ENCODE peak calls at places on chromosomes 1 and 21, in eight cellular contexts. A, F, B, L, G, U, H and P are unnamed samples.
A peak's percentile ranks its signal among the peaks of the same experiment; 100 is the strongest.

GRCh38 chr1:171941920-171942319 is 100.6 kb downstream of the DNM3 start:
- DNase-seq in A (no peak), F (no peak), B (no peak), L (no peak), G (no peak), U (no peak), H (no peak), P (no peak)

GRCh38 chr1:244050835-244051444 is at the start of gene ZBTB18:
- DNase-seq in A (peak; percentile 52), F (peak; percentile 82), B (peak; percentile 35), L (no peak), G (no peak), U (peak; percentile 21), H (no peak), P (peak; percentile 62)

GRCh38 chr21:34229361-34229760 is 134.4 kb upstream of the KCNE2 start:
- DNase-seq in A (no peak), F (no peak), B (no peak), L (no peak), G (no peak), U (no peak), H (no peak), P (no peak)

GRCh38 chr1:200976634-200977033 is 46.9 kb downstream of the KIF21B start:
- DNase-seq in A (no peak), F (no peak), B (no peak), L (no peak), G (no peak), U (no peak), H (no peak), P (no peak)

GRCh38 chr1:47627471-47628370 is 189.9 kb downstream of the FOXD2 start:
- DNase-seq in A (no peak), F (no peak), B (no peak), L (no peak), G (no peak), U (no peak), H (no peak), P (no peak)

GRCh38 chr1:211580303-211580687 is 1.3 kb upstream of the SLC30A1 start:
- DNase-seq in A (no peak), F (no peak), B (no peak), L (no peak), G (no peak), U (no peak), H (no peak), P (no peak)

GRCh38 chr1:6269997-6270401 is 9.1 kb upstream of the GPR153 start:
- DNase-seq in A (no peak), F (no peak), B (no peak), L (no peak), G (no peak), U (no peak), H (no peak), P (no peak)

GRCh38 chr1:16248007-16248436 is 11.0 kb upstream of the CPLANE2 start:
- DNase-seq in A (no peak), F (no peak), B (no peak), L (no peak), G (peak; percentile 49), U (no peak), H (peak; percentile 42), P (no peak)

GRCh38 chr1:235299514-235299858 is 28.5 kb downstream of the ARID4B start:
- DNase-seq in A (no peak), F (no peak), B (no peak), L (no peak), G (no peak), U (no peak), H (no peak), P (no peak)

GRCh38 chr1:204417231-204417997 is 5.8 kb upstream of the PPP1R15B start:
- DNase-seq in A (no peak), F (peak; percentile 97), B (peak; percentile 32), L (peak; percentile 88), G (peak; percentile 80), U (peak; percentile 99), H (peak; percentile 97), P (peak; percentile 97)

GRCh38 chr1:169795687-169796086 is 980 bp upstream of the METTL18 start:
- DNase-seq in A (peak; percentile 52), F (no peak), B (no peak), L (no peak), G (no peak), U (no peak), H (peak; percentile 21), P (no peak)

GRCh38 chr1:228084325-228084724 is 1.8 kb downstream of the ARF1 start:
- DNase-seq in A (no peak), F (peak; percentile 84), B (no peak), L (no peak), G (no peak), U (peak; percentile 94), H (peak; percentile 86), P (peak; percentile 66)

GRCh38 chr1:187689137-187689536 is 860.4 kb downstream of the PLA2G4A start:
- DNase-seq in A (no peak), F (peak; percentile 90), B (no peak), L (peak; percentile 66), G (no peak), U (peak; percentile 76), H (peak; percentile 34), P (peak; percentile 74)

GRCh38 chr1:31310131-31310530 is 13.3 kb downstream of the ZCCHC17 start:
- DNase-seq in A (no peak), F (peak; percentile 2), B (no peak), L (no peak), G (no peak), U (no peak), H (no peak), P (no peak)

GRCh38 chr1:160131803-160132565 is 16.4 kb downstream of the ATP1A2 start:
- DNase-seq in A (no peak), F (no peak), B (peak; percentile 68), L (no peak), G (no peak), U (no peak), H (no peak), P (no peak)

GRCh38 chr1:230085178-230085515 is 18.1 kb downstream of the GALNT2 start:
- DNase-seq in A (no peak), F (no peak), B (no peak), L (no peak), G (no peak), U (peak; percentile 92), H (peak; percentile 64), P (no peak)

GRCh38 chr21:35053356-35054096 is 4.4 kb upstream of the RUNX1 start:
- DNase-seq in A (no peak), F (no peak), B (no peak), L (no peak), G (no peak), U (no peak), H (no peak), P (no peak)

GRCh38 chr1:48236716-48237470 is 14.4 kb downstream of the SLC5A9 start:
- DNase-seq in A (peak; percentile 71), F (peak; percentile 35), B (no peak), L (no peak), G (no peak), U (peak; percentile 59), H (peak; percentile 55), P (peak; percentile 25)

GRCh38 chr1:45326627-45327591 is at the start of gene HPDL:
- DNase-seq in A (peak; percentile 95), F (peak; percentile 27), B (peak; percentile 63), L (peak; percentile 46), G (peak; percentile 82), U (no peak), H (peak; percentile 39), P (peak; percentile 31)

GRCh38 chr1:3814065-3814464 is 17.8 kb upstream of the LRRC47 start:
- DNase-seq in A (no peak), F (no peak), B (no peak), L (no peak), G (no peak), U (no peak), H (no peak), P (no peak)

GRCh38 chr1:111720977-111721670 is 18.1 kb downstream of the INKA2 start:
- DNase-seq in A (peak; percentile 39), F (no peak), B (no peak), L (no peak), G (no peak), U (peak; percentile 40), H (no peak), P (no peak)

DNA sequence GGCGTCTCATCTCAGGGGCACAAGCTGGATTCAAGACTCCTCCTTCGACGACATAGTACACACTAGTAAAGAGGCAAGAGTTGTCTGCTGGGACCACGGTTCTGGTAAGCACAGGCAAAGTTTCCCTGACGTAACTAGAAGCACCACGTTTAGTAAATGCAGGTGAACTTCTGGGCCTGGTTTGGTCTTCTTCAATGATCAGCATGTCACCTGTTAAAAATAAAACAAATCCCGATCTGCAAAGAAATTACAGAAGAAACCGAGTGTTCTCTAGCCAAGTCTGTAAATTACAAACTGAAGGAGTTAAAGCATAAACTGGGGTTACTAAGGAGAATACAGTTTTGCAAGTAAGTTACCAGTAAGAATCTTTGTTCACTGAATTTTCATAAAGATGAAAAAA is 1.5 kb downstream of the YOD1 start:
- DNase-seq in A (no peak), F (no peak), B (no peak), L (no peak), G (no peak), U (no peak), H (no peak), P (no peak)
- H3K4me3 ChIP-seq in A (peak overlapping the region; percentile 72), F (no peak overlapping the region), B (peak overlapping the region; percentile 95), L (peak overlapping the region; percentile 87), G (peak overlapping the region; percentile 93), U (peak overlapping the region; percentile 78), H (peak overlapping the region; percentile 99), P (no peak overlapping the region)

GRCh38 chr1:38728176-38728908 is 131.2 kb downstream of the RRAGC start:
- DNase-seq in A (peak; percentile 20), F (peak; percentile 68), B (peak; percentile 53), L (no peak), G (no peak), U (peak; percentile 4), H (peak; percentile 40), P (peak; percentile 56)
- H3K4me3 ChIP-seq in A (peak overlapping the region; percentile 35), F (no peak overlapping the region), B (peak overlapping the region; percentile 10), L (no peak overlapping the region), G (no peak overlapping the region), U (no peak overlapping the region), H (no peak overlapping the region), P (no peak overlapping the region)

GRCh38 chr1:40039757-40040510 is 595 bp upstream of the CAP1 start:
- DNase-seq in A (peak; percentile 91), F (peak; percentile 79), B (peak; percentile 92), L (peak; percentile 84), G (peak; percentile 88), U (peak; percentile 90), H (peak; percentile 76), P (peak; percentile 85)

GRCh38 chr1:40036574-40036973 is 4.0 kb upstream of the CAP1 start:
- DNase-seq in A (no peak), F (peak; percentile 87), B (peak; percentile 76), L (peak; percentile 80), G (no peak), U (peak; percentile 69), H (peak; percentile 71), P (peak; percentile 91)

GRCh38 chr1:40039245-40039756 is 1.2 kb upstream of the CAP1 start:
- DNase-seq in A (no peak), F (peak; percentile 37), B (no peak), L (peak; percentile 47), G (no peak), U (peak; percentile 34), H (peak; percentile 41), P (no peak)

GRCh38 chr1:40040511-40041465 is at the start of gene CAP1:
- DNase-seq in A (peak; percentile 99), F (peak; percentile 98), B (peak; percentile 99), L (peak; percentile 99), G (peak; percentile 100), U (peak; percentile 99), H (peak; percentile 99), P (peak; percentile 97)

GRCh38 chr1:40038693-40039092 is 1.8 kb upstream of the CAP1 start:
- DNase-seq in A (no peak), F (no peak), B (no peak), L (no peak), G (no peak), U (no peak), H (no peak), P (no peak)
- H3K4me3 ChIP-seq in A (peak overlapping the region; percentile 96), F (no peak overlapping the region), B (peak overlapping the region; percentile 96), L (no peak overlapping the region), G (no peak overlapping the region), U (no peak overlapping the region), H (no peak overlapping the region), P (no peak overlapping the region)

GRCh38 chr1:208238710-208239517 is 5.3 kb downstream of the PLXNA2 start:
- DNase-seq in A (peak; percentile 69), F (peak; percentile 57), B (no peak), L (peak; percentile 56), G (no peak), U (peak; percentile 71), H (peak; percentile 93), P (peak; percentile 56)
- H3K4me3 ChIP-seq in A (no peak overlapping the region), F (no peak overlapping the region), B (peak overlapping the region; percentile 94), L (no peak overlapping the region), G (peak overlapping the region; percentile 98), U (no peak overlapping the region), H (no peak overlapping the region), P (no peak overlapping the region)